ENCODE peak calls at places on chromosomes 12 and 14, in five cellular contexts. B is mesothelial cell of epicardium, A is heart left ventricle, X is MCF 10A, P is Calu3. R is an unnamed sample.
A peak's percentile ranks its signal among the peaks of the same experiment; 100 is the strongest.

GRCh38 chr12:115323223-115323905 is 639.4 kb upstream of the TBX3 start:
- DNase-seq in B (no peak), A (no peak), X (peak; percentile 61), P (no peak), R (no peak)

GRCh38 chr12:55642275-55643068 is 5.8 kb downstream of the OR10P1 start:
- DNase-seq in B (no peak), A (no peak), X (no peak), P (no peak), R (no peak)

GRCh38 chr12:121214855-121215745 is 5.2 kb downstream of the P2RX4 start:
- DNase-seq in B (no peak), A (no peak), X (peak; percentile 87), P (peak; percentile 76), R (peak; percentile 49)

GRCh38 chr12:124747426-124748161 is 116.1 kb downstream of the SCARB1 start:
- DNase-seq in B (no peak), A (no peak), X (peak; percentile 97), P (peak; percentile 76), R (no peak)

GRCh38 chr12:50066402-50066801 is 9.0 kb downstream of the ASIC1 start:
- DNase-seq in B (no peak), A (peak; percentile 42), X (no peak), P (peak; percentile 44), R (peak; percentile 63)

GRCh38 chr14:23118506-23119361 is at the start of gene CEBPE:
- DNase-seq in B (no peak), A (no peak), X (no peak), P (no peak), R (no peak)

GRCh38 chr12:19965196-19966038 is 402.9 kb upstream of the PDE3A start:
- DNase-seq in B (no peak), A (no peak), X (no peak), P (no peak), R (no peak)

GRCh38 chr14:106493962-106494823 is 967.8 kb downstream of the TMEM121 start:
- DNase-seq in B (no peak), A (no peak), X (no peak), P (no peak), R (no peak)

GRCh38 chr12:46219892-46220655 is 48.8 kb downstream of the SLC38A1 start:
- DNase-seq in B (no peak), A (no peak), X (peak; percentile 70), P (peak; percentile 35), R (no peak)

GRCh38 chr12:95731519-95731958 is 59.0 kb downstream of the NTN4 start:
- DNase-seq in B (no peak), A (no peak), X (no peak), P (no peak), R (no peak)
- TF ChIP-seq CTCF in B (no peak), A (no peak), X (no peak), P (no peak), R (no peak)

DNA sequence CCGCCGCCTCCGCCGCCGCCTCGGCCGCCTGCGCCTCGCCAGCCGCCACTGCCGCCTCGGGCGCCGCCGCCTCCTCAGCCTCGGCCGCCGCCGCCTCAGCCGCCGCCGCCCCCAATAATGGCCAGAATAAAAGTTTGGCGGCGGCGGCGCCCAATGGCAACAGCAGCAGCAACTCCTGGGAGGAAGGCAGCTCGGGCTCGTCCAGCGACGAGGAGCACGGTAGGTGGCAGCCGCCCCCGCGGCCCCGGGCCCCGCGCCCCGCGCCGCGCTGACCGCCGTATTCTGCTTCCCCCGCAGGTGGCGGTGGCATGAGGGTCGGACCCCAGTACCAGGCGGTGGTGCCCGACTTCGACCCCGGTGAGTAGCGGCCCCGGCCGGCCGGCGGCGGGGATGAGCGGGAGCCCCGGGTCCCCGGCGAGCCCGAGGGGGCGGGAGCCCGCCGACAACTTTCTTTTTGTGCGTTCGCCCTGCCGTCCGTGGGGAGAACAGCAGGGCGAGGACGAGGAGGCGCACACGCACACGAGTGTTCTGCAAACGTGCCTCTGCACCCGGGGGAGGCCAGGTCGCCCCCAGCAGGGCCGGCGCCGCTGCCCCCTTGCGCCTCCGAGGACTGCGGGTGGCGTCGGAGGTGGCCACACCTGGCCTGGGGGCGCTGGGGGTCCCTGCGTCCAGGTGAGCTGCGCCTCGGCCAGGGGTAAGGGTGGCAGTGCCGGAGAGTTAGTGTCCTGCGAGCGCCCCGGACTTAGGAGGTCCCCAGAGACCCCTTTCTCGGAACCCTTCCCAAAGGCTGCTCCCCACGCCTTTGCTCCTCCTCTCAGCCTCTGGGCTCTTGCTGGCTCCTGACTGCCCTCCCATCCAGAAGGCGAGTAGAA is 756 bp downstream of the RCOR1 start:
- DNase-seq in B (peak; percentile 34), A (peak; percentile 57), X (peak; percentile 36), P (peak; percentile 49), R (peak; percentile 57)
- TF ChIP-seq CTCF in B (peak; percentile 60), A (peak; percentile 43), X (peak; percentile 33), P (peak; percentile 20), R (no peak)

GRCh38 chr12:82015623-82016347 is 256.6 kb upstream of the PPFIA2 start:
- DNase-seq in B (no peak), A (no peak), X (no peak), P (peak; percentile 13), R (no peak)

GRCh38 chr12:82025462-82025861 is 266.3 kb upstream of the PPFIA2 start:
- DNase-seq in B (no peak), A (no peak), X (no peak), P (no peak), R (no peak)

DNA sequence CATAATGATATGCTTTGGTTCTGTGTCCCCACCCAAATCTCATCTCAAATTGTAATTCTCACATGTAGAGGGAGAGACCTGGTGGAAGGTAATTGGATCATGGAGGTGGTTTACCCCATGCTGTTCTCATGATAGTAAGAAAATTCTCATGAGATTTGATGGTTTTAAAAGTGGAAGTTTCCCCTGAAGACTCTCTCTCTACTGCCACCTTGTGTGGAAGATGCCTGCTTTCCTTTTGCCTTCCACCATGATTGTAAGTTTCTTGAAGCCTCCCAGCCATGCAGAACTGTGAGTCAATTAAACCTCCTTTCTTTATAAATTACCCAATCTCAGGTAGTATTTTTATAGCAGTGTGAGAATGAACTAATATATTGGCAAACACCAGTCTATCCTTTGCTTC is 260.4 kb upstream of the PPFIA2 start:
- DNase-seq in B (no peak), A (no peak), X (peak; percentile 16), P (no peak), R (no peak)
- TF ChIP-seq CTCF in B (no peak), A (peak; percentile 23), X (peak; percentile 11), P (no peak), R (no peak)

GRCh38 chr12:98421336-98421735 is 94.1 kb upstream of the TMPO start:
- DNase-seq in B (no peak), A (no peak), X (no peak), P (no peak), R (no peak)

GRCh38 chr12:98423963-98424362 is 91.4 kb upstream of the TMPO start:
- DNase-seq in B (no peak), A (no peak), X (no peak), P (no peak), R (no peak)

GRCh38 chr12:98424726-98425401 is 90.5 kb upstream of the TMPO start:
- DNase-seq in B (peak; percentile 48), A (peak; percentile 54), X (peak; percentile 95), P (peak; percentile 83), R (peak; percentile 75)

GRCh38 chr12:98422359-98422758 is 93.0 kb upstream of the TMPO start:
- DNase-seq in B (no peak), A (peak; percentile 77), X (no peak), P (no peak), R (no peak)

GRCh38 chr12:98422809-98423208 is 92.6 kb upstream of the TMPO start:
- DNase-seq in B (no peak), A (no peak), X (peak; percentile 66), P (peak; percentile 51), R (peak; percentile 46)
- TF ChIP-seq CTCF in B (no peak), A (no peak), X (peak; percentile 15), P (peak; percentile 19), R (peak; percentile 36)